ENCODE peak calls at places on chromosomes 6 and 20, in ten cellular contexts. X is neural crest cell; Q is NCI-H446 treated with DMSO at 0.1 percent for 48 hours; Z is effector memory CD4-positive, alpha-beta T cell; Y is activated CD4-positive, CD25-positive, alpha-beta regulatory T cell; S is mesothelial cell of epicardium; T is cardiac muscle cell; R is cardiac fibroblast; B is MV-4-11; U is SHP77. C is an unnamed sample.

GRCh38 chr20:39660251-39660650 is 698.1 kb downstream of the DHX35 start:
- DNase-seq in Z (no peak), B (no peak), Y (no peak), S (no peak), R (peak), T (no peak), U (no peak), Q (no peak), X (no peak), C (no peak)

GRCh38 chr6:2630362-2630761 is 120.4 kb downstream of the MYLK4 start:
- DNase-seq in Q (peak), Z (no peak), B (no peak), S (no peak), U (peak), T (no peak), R (peak), X (no peak), Y (no peak), C (no peak)

GRCh38 chr6:14228571-14228970 is 111.0 kb downstream of the CD83 start:
- DNase-seq in Z (no peak), Q (no peak), Y (no peak), R (peak), X (no peak), T (no peak), S (no peak), B (no peak), U (no peak), C (no peak)

GRCh38 chr6:128882560-128882959 is 378 bp upstream of the LAMA2 start:
- DNase-seq in Q (no peak), Z (no peak), X (no peak), T (peak), Y (no peak), B (no peak), R (peak), U (no peak), S (no peak), C (no peak)

GRCh38 chr6:121826156-121826810 is 390.8 kb downstream of the GJA1 start:
- DNase-seq in S (no peak), Z (no peak), Y (no peak), B (no peak), X (no peak), Q (no peak), R (peak), T (no peak), U (no peak), C (no peak)

GRCh38 chr6:142784344-142784743 is 160.6 kb downstream of the HIVEP2 start:
- DNase-seq in B (peak), T (peak), Q (no peak), Y (no peak), S (no peak), Z (no peak), U (no peak), X (no peak), R (no peak), C (no peak)

GRCh38 chr20:49597825-49598395 is 30.0 kb upstream of the PTGIS start:
- DNase-seq in X (no peak), T (no peak), Z (no peak), B (peak), R (no peak), U (no peak), S (no peak), Y (no peak), Q (no peak), C (no peak)

GRCh38 chr20:1920826-1921225 is 25.6 kb downstream of the SIRPA start:
- DNase-seq in Q (no peak), R (no peak), Z (no peak), U (no peak), X (no peak), B (no peak), T (no peak), Y (no peak), S (no peak), C (no peak)

GRCh38 chr6:98037571-98037970 is 754.6 kb upstream of the MMS22L start:
- DNase-seq in S (no peak), X (no peak), R (no peak), U (no peak), B (no peak), Q (no peak), Y (no peak), T (no peak), Z (no peak), C (no peak)

GRCh38 chr20:63586797-63587196 is 12.8 kb upstream of the HELZ2 start:
- DNase-seq in Z (no peak), Q (no peak), B (no peak), U (no peak), X (no peak), Y (no peak), R (no peak), T (no peak), S (no peak), C (no peak)

GRCh38 chr20:54346269-54346668 is 129.1 kb upstream of the DOK5 start:
- DNase-seq in B (peak), S (no peak), Z (no peak), Q (no peak), U (no peak), X (no peak), Y (no peak), R (no peak), T (no peak), C (no peak)

GRCh38 chr20:17650301-17650761 is 31.7 kb downstream of the RRBP1 start:
- DNase-seq in Z (no peak), U (no peak), Y (no peak), T (no peak), S (peak), B (peak), Q (no peak), X (no peak), R (no peak), C (no peak)

GRCh38 chr6:45200510-45200909 is 127.6 kb upstream of the RUNX2 start:
- DNase-seq in Q (no peak), Z (no peak), R (no peak), B (no peak), T (no peak), U (no peak), S (no peak), Y (no peak), X (no peak), C (no peak)

GRCh38 chr20:61938839-61939690 is 126.6 kb downstream of the TAF4 start:
- DNase-seq in T (no peak), R (no peak), S (no peak), Y (no peak), Z (no peak), X (no peak), Q (no peak), U (no peak), B (no peak), C (no peak)

GRCh38 chr6:11853678-11854417 is 75.2 kb upstream of the ADTRP start:
- DNase-seq in X (no peak), S (no peak), U (no peak), Z (no peak), T (no peak), Q (no peak), R (no peak), B (peak), Y (no peak), C (no peak)

GRCh38 chr20:50724851-50725721 is 6.3 kb upstream of the PARD6B start:
- DNase-seq in Z (no peak), Y (no peak), S (peak), Q (no peak), T (peak), X (peak), B (peak), R (peak), U (no peak), C (no peak)

GRCh38 chr20:50957798-50958732 is at the start of gene DPM1:
- DNase-seq in T (peak), Z (peak), R (peak), X (peak), Q (peak), B (peak), U (peak), S (peak), Y (peak), C (peak)

GRCh38 chr6:149851461-149851860 is 12.7 kb downstream of the LRP11 start:
- DNase-seq in Y (no peak), Z (no peak), U (no peak), X (no peak), S (no peak), Q (no peak), T (no peak), R (peak), B (no peak), C (no peak)

GRCh38 chr6:68159433-68159832 is 475.6 kb upstream of the ADGRB3 start:
- DNase-seq in R (no peak), B (no peak), Q (no peak), Y (no peak), U (no peak), Z (no peak), X (no peak), S (no peak), T (no peak), C (no peak)

GRCh38 chr6:12621766-12622165 is 94.8 kb upstream of the PHACTR1 start:
- DNase-seq in R (no peak), Q (no peak), B (peak), Z (no peak), X (no peak), T (no peak), Y (no peak), U (no peak), S (no peak), C (no peak)

GRCh38 chr6:1464796-1465348 is 75.5 kb downstream of the FOXF2 start:
- DNase-seq in R (no peak), U (no peak), Y (no peak), B (no peak), Z (no peak), T (no peak), S (no peak), X (no peak), Q (no peak), C (no peak)

GRCh38 chr20:50285376-50286173 is 94.9 kb downstream of the CEBPB start:
- DNase-seq in Z (no peak), X (no peak), Y (no peak), T (no peak), Q (no peak), B (no peak), R (peak), U (no peak), S (no peak), C (no peak)

GRCh38 chr20:49724637-49725606 is 11.2 kb upstream of the B4GALT5 start:
- DNase-seq in Y (no peak), S (no peak), X (no peak), U (no peak), T (no peak), Q (no peak), Z (no peak), B (peak), R (peak), C (peak)

GRCh38 chr6:160337991-160338390 is 10.2 kb upstream of the SLC22A3 start:
- DNase-seq in U (no peak), Q (no peak), X (no peak), Y (no peak), B (no peak), Z (no peak), R (peak), S (no peak), T (no peak), C (no peak)

GRCh38 chr6:33886673-33887144 is 82.9 kb upstream of the MLN start:
- DNase-seq in Z (no peak), Q (no peak), Y (no peak), X (no peak), T (peak), U (no peak), B (peak), S (no peak), R (peak), C (no peak)

GRCh38 chr20:19945732-19946670 is 71.2 kb upstream of the NAA20 start:
- DNase-seq in U (no peak), Z (no peak), Q (no peak), B (no peak), R (no peak), T (no peak), S (no peak), X (no peak), Y (no peak), C (no peak)

GRCh38 chr20:1164871-1165270 is 19.9 kb downstream of the TMEM74B start:
- DNase-seq in U (no peak), T (no peak), B (no peak), X (no peak), Z (no peak), Q (no peak), Y (no peak), S (no peak), R (no peak), C (no peak)

GRCh38 chr6:9520417-9521151 is 894.3 kb downstream of the TFAP2A start:
- DNase-seq in B (peak), R (peak), X (no peak), S (no peak), Y (no peak), T (no peak), Z (no peak), U (no peak), Q (no peak), C (no peak)

GRCh38 chr6:104003803-104004516 is 855.8 kb downstream of the HACE1 start:
- DNase-seq in Y (no peak), U (no peak), S (no peak), B (no peak), T (peak), Q (no peak), X (no peak), Z (no peak), R (no peak), C (no peak)

GRCh38 chr20:47782091-47782490 is 3.2 kb downstream of the SULF2 start:
- DNase-seq in B (no peak), R (no peak), S (no peak), X (no peak), Q (no peak), Y (no peak), U (no peak), T (no peak), Z (no peak), C (no peak)